ENCODE peak calls at places on chromosomes 13 and 19, in six cellular contexts. H is stimulated activated CD4-positive, alpha-beta T cell treated with anti-CD3 and anti-CD28 coated beads, Interleukin-4, amount 100 ng/mL, for 4 hours; U is activated naive CD4-positive, alpha-beta T cell; M is ELR; D is NCI-H2081; O is activated T-cell treated with anti-CD3 and anti-CD28 coated beads for 1 hour. A is an unnamed sample.

GRCh38 chr19:54449701-54450069 is 686 bp downstream of the LENG8 start:
- DNase-seq in H (no peak), M (peak), U (no peak), O (no peak), D (no peak), A (no peak)

GRCh38 chr13:35874704-35875103 is 256.5 kb downstream of the DCLK1 start:
- DNase-seq in O (no peak), M (no peak), H (no peak), D (no peak), U (no peak), A (no peak)

GRCh38 chr19:51887522-51888498 is at the start of gene ZNF577:
- DNase-seq in U (peak), O (peak), H (peak), D (no peak), M (peak), A (no peak)

GRCh38 chr13:82305588-82305987 is 1576.7 kb downstream of the SLITRK1 start:
- DNase-seq in D (no peak), U (no peak), O (no peak), M (no peak), H (no peak), A (no peak)

GRCh38 chr19:15296353-15296752 is 36.0 kb downstream of the BRD4 start:
- DNase-seq in O (no peak), U (no peak), D (no peak), M (no peak), H (no peak), A (no peak)

GRCh38 chr19:18086590-18087138 is at the start of gene IL12RB1:
- DNase-seq in H (peak), O (peak), M (peak), D (no peak), U (no peak), A (no peak)

GRCh38 chr19:958967-959685 is 25.0 kb upstream of the WDR18 start:
- DNase-seq in H (peak), M (peak), U (no peak), O (no peak), D (no peak), A (no peak)

GRCh38 chr13:97539651-97540230 is 105.8 kb downstream of the RAP2A start:
- DNase-seq in M (peak), U (no peak), O (no peak), D (peak), H (no peak), A (no peak)

GRCh38 chr13:36837354-36838092 is 18.5 kb downstream of the RFXAP start:
- DNase-seq in M (no peak), U (no peak), D (no peak), H (no peak), O (no peak), A (no peak)

GRCh38 chr13:28117689-28118377 is 17.5 kb upstream of the FLT3 start:
- DNase-seq in H (no peak), O (no peak), U (no peak), D (peak), M (no peak), A (peak)

GRCh38 chr13:33296793-33297425 is 11.4 kb upstream of the STARD13 start:
- DNase-seq in H (no peak), U (no peak), D (no peak), O (no peak), M (no peak), A (no peak)

GRCh38 chr13:71603255-71603654 is 263.7 kb downstream of the DACH1 start:
- DNase-seq in U (no peak), M (no peak), D (peak), H (no peak), O (no peak), A (no peak)

GRCh38 chr19:51514866-51515481 is 13.4 kb upstream of the SIGLEC12 start:
- DNase-seq in M (peak), U (peak), H (no peak), D (peak), O (no peak), A (peak)

GRCh38 chr13:85503797-85504196 is 295.4 kb downstream of the SLITRK6 start:
- DNase-seq in O (no peak), D (no peak), H (no peak), U (no peak), M (peak), A (no peak)

GRCh38 chr19:18932216-18932841 is 8.7 kb downstream of the HOMER3 start:
- DNase-seq in M (peak), D (no peak), O (peak), H (peak), U (peak), A (no peak)

GRCh38 chr13:29969286-29969685 is 118.9 kb upstream of the UBL3 start:
- DNase-seq in H (no peak), M (peak), O (no peak), U (no peak), D (no peak), A (no peak)

GRCh38 chr19:56403261-56403660 is 871 bp upstream of the ZNF583 start:
- DNase-seq in M (peak), D (no peak), U (no peak), O (no peak), H (peak), A (no peak)

GRCh38 chr13:46962286-46962941 is 65.6 kb upstream of the HTR2A start:
- DNase-seq in H (no peak), M (peak), U (no peak), D (no peak), O (no peak), A (no peak)

GRCh38 chr19:46755077-46755852 is 9.0 kb upstream of the STRN4 start:
- DNase-seq in U (no peak), H (no peak), M (peak), D (no peak), O (no peak), A (no peak)

GRCh38 chr13:95858286-95859075 is 181.5 kb downstream of the DNAJC3 start:
- DNase-seq in H (no peak), M (peak), O (no peak), U (no peak), D (no peak), A (no peak)

GRCh38 chr19:19488041-19488874 is 27.1 kb downstream of the TSSK6 start:
- DNase-seq in H (no peak), M (peak), D (no peak), O (no peak), U (no peak), A (no peak)

GRCh38 chr19:33704271-33704670 is 82.5 kb downstream of the CHST8 start:
- DNase-seq in M (no peak), O (no peak), H (no peak), U (no peak), D (no peak), A (no peak)

GRCh38 chr13:73667756-73668155 is 466.4 kb downstream of the KLF12 start:
- DNase-seq in U (no peak), H (no peak), O (no peak), D (no peak), M (no peak), A (no peak)

GRCh38 chr13:73902847-73903246 is 231.4 kb downstream of the KLF12 start:
- DNase-seq in D (no peak), O (no peak), M (no peak), U (no peak), H (no peak), A (no peak)

GRCh38 chr19:16226878-16227836 is 29.4 kb downstream of the AP1M1 start:
- DNase-seq in D (no peak), U (no peak), O (no peak), M (no peak), H (no peak), A (no peak)

GRCh38 chr19:6424190-6424938 is at the start of gene KHSRP:
- DNase-seq in M (peak), D (no peak), H (peak), O (no peak), U (no peak), A (peak)

GRCh38 chr19:51531349-51532315 is at the start of gene SIGLEC6:
- DNase-seq in O (no peak), U (no peak), D (no peak), M (no peak), H (peak), A (no peak)

GRCh38 chr13:42814868-42815267 is 33.5 kb downstream of the FAM216B start:
- DNase-seq in U (no peak), O (no peak), M (peak), H (no peak), D (no peak), A (no peak)

GRCh38 chr13:45209229-45209628 is 8.4 kb upstream of the KCTD4 start:
- DNase-seq in H (no peak), U (no peak), D (no peak), O (no peak), M (no peak), A (no peak)

GRCh38 chr19:2034729-2035589 is 16.1 kb downstream of the MKNK2 start:
- DNase-seq in D (no peak), H (peak), U (peak), O (peak), M (peak), A (no peak)

GRCh38 chr13:112532837-112533745 is 54.9 kb downstream of the TUBGCP3 start:
- DNase-seq in D (no peak), M (no peak), U (no peak), O (no peak), H (no peak), A (no peak)

A was measured in NCI-H345.